ENCODE peak calls at places on chromosome 17, in five cellular contexts. One of them, this sample, is unnamed.

GRCh38 chr17:48121921-48122650 is 14.5 kb downstream of the SNX11 start:
- DNase-seq in endothelial cell of umbilical vein: no peak
- DNase-seq in H9: no peak
- DNase-seq in gastrocnemius medialis: no peak
- DNase-seq in upper lobe of left lung: no peak
- DNase-seq in this sample: no peak

GRCh38 chr17:32485261-32485955 is 1.4 kb upstream of the CDK5R1 start:
- DNase-seq in endothelial cell of umbilical vein: no peak
- DNase-seq in gastrocnemius medialis: no peak
- DNase-seq in H9: no peak
- DNase-seq in upper lobe of left lung: no peak
- DNase-seq in this sample: no peak

GRCh38 chr17:62692721-62693431 is 65.4 kb downstream of the MRC2 start:
- DNase-seq in H9: peak; percentile 86
- DNase-seq in gastrocnemius medialis: no peak
- DNase-seq in upper lobe of left lung: no peak
- DNase-seq in endothelial cell of umbilical vein: no peak
- DNase-seq in this sample: no peak

GRCh38 chr17:7555320-7555948 is 3.1 kb upstream of the TNFSF13 start:
- DNase-seq in gastrocnemius medialis: no peak
- DNase-seq in endothelial cell of umbilical vein: no peak
- DNase-seq in H9: no peak
- DNase-seq in upper lobe of left lung: no peak
- DNase-seq in this sample: no peak

GRCh38 chr17:76614912-76615617 is 28.5 kb downstream of the ST6GALNAC1 start:
- DNase-seq in H9: no peak
- DNase-seq in gastrocnemius medialis: no peak
- DNase-seq in endothelial cell of umbilical vein: no peak
- DNase-seq in upper lobe of left lung: peak; percentile 59
- DNase-seq in this sample: no peak

GRCh38 chr17:59284317-59284716 is 47.1 kb upstream of the YPEL2 start:
- DNase-seq in upper lobe of left lung: no peak
- DNase-seq in gastrocnemius medialis: no peak
- DNase-seq in endothelial cell of umbilical vein: no peak
- DNase-seq in H9: no peak
- DNase-seq in this sample: no peak

GRCh38 chr17:63774141-63774981 is at the start of gene DDX42:
- DNase-seq in H9: peak; percentile 60
- DNase-seq in endothelial cell of umbilical vein: peak; percentile 80
- DNase-seq in upper lobe of left lung: peak; percentile 96
- DNase-seq in gastrocnemius medialis: peak; percentile 4
- DNase-seq in this sample: peak; percentile 17

GRCh38 chr17:50420419-50421112 is 5.5 kb upstream of the ACSF2 start:
- DNase-seq in gastrocnemius medialis: no peak
- DNase-seq in endothelial cell of umbilical vein: no peak
- DNase-seq in upper lobe of left lung: no peak
- DNase-seq in H9: no peak
- DNase-seq in this sample: no peak

GRCh38 chr17:20988001-20988641 is 54.7 kb downstream of the USP22 start:
- DNase-seq in upper lobe of left lung: no peak
- DNase-seq in gastrocnemius medialis: no peak
- DNase-seq in endothelial cell of umbilical vein: no peak
- DNase-seq in H9: peak; percentile 31
- DNase-seq in this sample: peak; percentile 2

GRCh38 chr17:62678214-62678919 is 50.9 kb downstream of the MRC2 start:
- DNase-seq in upper lobe of left lung: no peak
- DNase-seq in gastrocnemius medialis: no peak
- DNase-seq in endothelial cell of umbilical vein: no peak
- DNase-seq in H9: no peak
- DNase-seq in this sample: no peak

GRCh38 chr17:11816409-11816808 is 180.9 kb downstream of the ZNF18 start:
- DNase-seq in endothelial cell of umbilical vein: no peak
- DNase-seq in upper lobe of left lung: no peak
- DNase-seq in gastrocnemius medialis: no peak
- DNase-seq in H9: no peak
- DNase-seq in this sample: no peak

GRCh38 chr17:81280571-81280970 is 14.5 kb downstream of the SLC38A10 start:
- DNase-seq in endothelial cell of umbilical vein: no peak
- DNase-seq in upper lobe of left lung: no peak
- DNase-seq in H9: no peak
- DNase-seq in gastrocnemius medialis: no peak
- DNase-seq in this sample: no peak

GRCh38 chr17:82305727-82306300 is 11.6 kb downstream of the CD7 start:
- DNase-seq in H9: no peak
- DNase-seq in gastrocnemius medialis: no peak
- DNase-seq in upper lobe of left lung: peak; percentile 71
- DNase-seq in endothelial cell of umbilical vein: no peak
- DNase-seq in this sample: no peak

GRCh38 chr17:65529761-65530157 is 31.7 kb downstream of the AXIN2 start:
- DNase-seq in endothelial cell of umbilical vein: no peak
- DNase-seq in gastrocnemius medialis: no peak
- DNase-seq in upper lobe of left lung: no peak
- DNase-seq in H9: no peak
- DNase-seq in this sample: no peak

GRCh38 chr17:20200016-20200788 is 191.0 kb downstream of the SPECC1 start:
- DNase-seq in gastrocnemius medialis: no peak
- DNase-seq in upper lobe of left lung: no peak
- DNase-seq in endothelial cell of umbilical vein: no peak
- DNase-seq in H9: no peak
- DNase-seq in this sample: no peak

GRCh38 chr17:70102531-70102930 is 27.5 kb downstream of the KCNJ16 start:
- DNase-seq in H9: no peak
- DNase-seq in gastrocnemius medialis: no peak
- DNase-seq in endothelial cell of umbilical vein: peak; percentile 38
- DNase-seq in upper lobe of left lung: no peak
- DNase-seq in this sample: no peak

GRCh38 chr17:44223574-44224046 is 4.1 kb upstream of the UBTF start:
- DNase-seq in upper lobe of left lung: no peak
- DNase-seq in H9: no peak
- DNase-seq in endothelial cell of umbilical vein: peak; percentile 97
- DNase-seq in gastrocnemius medialis: no peak
- DNase-seq in this sample: no peak

GRCh38 chr17:54900457-54901229 is at the start of gene TOM1L1:
- DNase-seq in endothelial cell of umbilical vein: no peak
- DNase-seq in upper lobe of left lung: peak; percentile 93
- DNase-seq in H9: peak; percentile 94
- DNase-seq in gastrocnemius medialis: peak; percentile 12
- DNase-seq in this sample: peak; percentile 22

GRCh38 chr17:68248199-68248825 is 469 bp downstream of the AMZ2 start:
- DNase-seq in H9: no peak
- DNase-seq in gastrocnemius medialis: peak; percentile 35
- DNase-seq in upper lobe of left lung: no peak
- DNase-seq in endothelial cell of umbilical vein: no peak
- DNase-seq in this sample: no peak

GRCh38 chr17:40104570-40105471 is 4.4 kb upstream of the NR1D1 start:
- DNase-seq in endothelial cell of umbilical vein: no peak
- DNase-seq in upper lobe of left lung: no peak
- DNase-seq in gastrocnemius medialis: no peak
- DNase-seq in H9: no peak
- DNase-seq in this sample: no peak

GRCh38 chr17:62998665-62999393 is 32.8 kb downstream of the TANC2 start:
- DNase-seq in endothelial cell of umbilical vein: no peak
- DNase-seq in upper lobe of left lung: no peak
- DNase-seq in H9: no peak
- DNase-seq in gastrocnemius medialis: no peak
- DNase-seq in this sample: no peak

GRCh38 chr17:63232565-63233310 is 213.4 kb downstream of the CYB561 start:
- DNase-seq in gastrocnemius medialis: peak; percentile 3
- DNase-seq in H9: peak; percentile 42
- DNase-seq in endothelial cell of umbilical vein: no peak
- DNase-seq in upper lobe of left lung: no peak
- DNase-seq in this sample: no peak

GRCh38 chr17:81212365-81212764 is 10.4 kb downstream of the CEP131 start:
- DNase-seq in endothelial cell of umbilical vein: no peak
- DNase-seq in upper lobe of left lung: peak; percentile 52
- DNase-seq in H9: no peak
- DNase-seq in gastrocnemius medialis: no peak
- DNase-seq in this sample: no peak

GRCh38 chr17:73722163-73722562 is 77.9 kb upstream of the SDK2 start:
- DNase-seq in H9: no peak
- DNase-seq in upper lobe of left lung: no peak
- DNase-seq in endothelial cell of umbilical vein: no peak
- DNase-seq in gastrocnemius medialis: no peak
- DNase-seq in this sample: no peak

GRCh38 chr17:80877095-80877828 is 114.4 kb upstream of the CHMP6 start:
- DNase-seq in endothelial cell of umbilical vein: no peak
- DNase-seq in upper lobe of left lung: no peak
- DNase-seq in H9: no peak
- DNase-seq in gastrocnemius medialis: no peak
- DNase-seq in this sample: no peak

GRCh38 chr17:51189628-51190027 is 23.4 kb downstream of the NME2 start:
- DNase-seq in H9: no peak
- DNase-seq in upper lobe of left lung: no peak
- DNase-seq in endothelial cell of umbilical vein: no peak
- DNase-seq in gastrocnemius medialis: no peak
- DNase-seq in this sample: no peak

GRCh38 chr17:66655861-66656260 is 179.1 kb upstream of the CACNG5 start:
- DNase-seq in endothelial cell of umbilical vein: no peak
- DNase-seq in H9: no peak
- DNase-seq in upper lobe of left lung: no peak
- DNase-seq in gastrocnemius medialis: no peak
- DNase-seq in this sample: no peak

GRCh38 chr17:8140058-8140412 is 12.2 kb downstream of the PER1 start:
- DNase-seq in gastrocnemius medialis: no peak
- DNase-seq in endothelial cell of umbilical vein: no peak
- DNase-seq in upper lobe of left lung: peak; percentile 55
- DNase-seq in H9: peak; percentile 34
- DNase-seq in this sample: peak; percentile 12

DNA sequence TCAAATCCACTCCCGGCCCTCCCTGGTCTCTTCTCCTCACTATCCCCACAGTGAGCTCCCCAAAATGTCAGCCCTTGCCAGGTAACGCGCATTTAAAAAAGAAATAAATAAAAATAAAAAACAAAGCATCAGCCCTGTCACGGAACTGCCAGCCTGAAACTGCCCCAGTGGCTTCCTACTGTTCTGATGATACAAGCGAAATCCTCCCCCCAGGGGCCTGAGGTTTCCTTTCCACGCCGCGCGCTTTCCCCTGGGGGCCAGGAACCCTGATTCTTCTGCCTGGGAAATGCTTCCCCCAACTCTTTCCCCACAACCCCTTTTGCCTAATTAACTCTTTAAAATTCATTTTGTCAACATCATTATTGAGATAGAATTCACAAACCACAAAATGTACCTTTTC is 12.2 kb upstream of the RPH3AL start:
- DNase-seq in endothelial cell of umbilical vein: no peak
- DNase-seq in gastrocnemius medialis: no peak
- DNase-seq in H9: no peak
- DNase-seq in upper lobe of left lung: no peak
- DNase-seq in this sample: no peak
- H3K9me3 ChIP-seq in endothelial cell of umbilical vein: no peaks in the 10 kb centered on the region
- H3K9me3 ChIP-seq in gastrocnemius medialis: no peaks in the 10 kb centered on the region
- H3K9me3 ChIP-seq in H9: no peaks in the 10 kb centered on the region
- H3K9me3 ChIP-seq in upper lobe of left lung: no peaks in the 10 kb centered on the region
- H3K9me3 ChIP-seq in this sample: no peaks in the 10 kb centered on the region

GRCh38 chr17:22303096-22303495 is 610.8 kb downstream of the KCNJ18 start:
- DNase-seq in endothelial cell of umbilical vein: no peak
- DNase-seq in H9: no peak
- DNase-seq in upper lobe of left lung: no peak
- DNase-seq in gastrocnemius medialis: no peak
- DNase-seq in this sample: no peak
- H3K9me3 ChIP-seq in endothelial cell of umbilical vein: peaks cover 7% of the 10 kb centered on the region
- H3K9me3 ChIP-seq in H9: peaks cover 78% of the 10 kb centered on the region
- H3K9me3 ChIP-seq in upper lobe of left lung: peaks cover 8% of the 10 kb centered on the region
- H3K9me3 ChIP-seq in gastrocnemius medialis: no peaks in the 10 kb centered on the region
- H3K9me3 ChIP-seq in this sample: no peaks in the 10 kb centered on the region

DNA sequence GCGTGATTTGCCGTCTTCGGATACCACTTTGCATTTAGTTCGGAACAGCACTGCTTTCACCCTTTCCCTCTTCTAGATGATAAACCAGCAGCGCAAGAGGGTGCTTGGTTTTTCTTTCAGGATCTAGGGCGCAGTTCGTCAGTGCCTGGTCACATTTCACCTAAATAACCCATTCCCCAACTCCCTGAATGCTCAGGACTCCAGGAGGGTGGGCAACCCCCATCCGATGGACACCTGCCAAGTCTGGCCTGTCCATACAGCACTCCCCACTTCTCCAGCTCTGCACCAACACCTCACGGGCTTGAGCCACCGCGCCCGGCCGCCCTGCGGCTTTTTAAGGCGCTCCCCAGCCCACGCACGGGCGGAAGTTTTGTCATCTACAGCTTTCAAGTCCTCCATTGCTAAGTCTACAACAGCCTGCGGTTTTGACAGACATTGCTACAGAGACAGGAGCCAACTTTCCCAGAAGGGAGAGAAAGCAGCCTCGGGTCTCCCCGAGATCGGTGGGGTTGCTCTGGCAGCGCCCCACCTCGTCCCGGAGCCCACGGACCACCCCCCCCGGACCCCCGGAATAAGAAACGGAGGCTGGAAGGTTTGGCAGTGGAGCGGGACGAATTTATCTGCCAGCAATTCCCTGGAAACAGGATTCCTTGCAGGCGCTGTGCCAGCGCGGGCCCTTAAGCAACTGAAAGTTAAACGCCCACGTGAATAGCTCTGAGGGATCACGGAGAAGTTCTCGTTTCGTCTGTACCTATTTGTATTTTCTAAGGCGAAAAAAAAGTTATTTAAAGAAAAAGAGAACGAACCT is 38.6 kb upstream of the SLFN13 start:
- DNase-seq in H9: no peak
- DNase-seq in endothelial cell of umbilical vein: peak; percentile 11
- DNase-seq in upper lobe of left lung: peak; percentile 91
- DNase-seq in gastrocnemius medialis: no peak
- DNase-seq in this sample: peak; percentile 44
- H3K9me3 ChIP-seq in H9: no peaks in the 10 kb centered on the region
- H3K9me3 ChIP-seq in endothelial cell of umbilical vein: no peaks in the 10 kb centered on the region
- H3K9me3 ChIP-seq in upper lobe of left lung: no peaks in the 10 kb centered on the region
- H3K9me3 ChIP-seq in gastrocnemius medialis: no peaks in the 10 kb centered on the region
- H3K9me3 ChIP-seq in this sample: no peaks in the 10 kb centered on the region

GRCh38 chr17:52297230-52298010 is 138.9 kb upstream of the CA10 start:
- DNase-seq in endothelial cell of umbilical vein: no peak
- DNase-seq in H9: no peak
- DNase-seq in upper lobe of left lung: no peak
- DNase-seq in gastrocnemius medialis: no peak
- DNase-seq in this sample: no peak
- H3K9me3 ChIP-seq in endothelial cell of umbilical vein: peaks cover 3% of the 10 kb centered on the region
- H3K9me3 ChIP-seq in H9: no peaks in the 10 kb centered on the region
- H3K9me3 ChIP-seq in upper lobe of left lung: no peaks in the 10 kb centered on the region
- H3K9me3 ChIP-seq in gastrocnemius medialis: no peaks in the 10 kb centered on the region
- H3K9me3 ChIP-seq in this sample: no peaks in the 10 kb centered on the region

DNA sequence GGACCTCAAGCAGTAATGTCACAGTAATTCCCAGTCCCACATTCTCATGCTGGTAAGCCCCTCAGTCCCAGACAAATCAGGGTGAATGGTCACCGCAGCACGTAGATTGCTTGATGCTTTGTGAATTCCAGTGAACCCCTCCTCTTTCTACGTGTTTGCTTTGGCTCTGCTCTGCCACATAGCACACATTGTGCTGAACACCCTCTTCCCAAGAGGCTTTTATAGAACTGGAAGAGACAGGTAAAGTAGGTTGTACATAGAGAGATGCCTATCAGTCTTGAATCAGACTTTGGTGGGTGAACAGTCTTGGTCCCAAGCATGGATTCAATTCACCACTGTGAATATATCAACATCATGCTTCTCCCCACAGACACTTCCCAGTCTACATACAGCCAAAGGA is 579 bp upstream of the KRTAP9-6 start:
- DNase-seq in gastrocnemius medialis: no peak
- DNase-seq in H9: no peak
- DNase-seq in upper lobe of left lung: no peak
- DNase-seq in endothelial cell of umbilical vein: peak; percentile 0
- DNase-seq in this sample: no peak
- H3K9me3 ChIP-seq in gastrocnemius medialis: no peaks in the 10 kb centered on the region
- H3K9me3 ChIP-seq in H9: no peaks in the 10 kb centered on the region
- H3K9me3 ChIP-seq in upper lobe of left lung: no peaks in the 10 kb centered on the region
- H3K9me3 ChIP-seq in endothelial cell of umbilical vein: no peaks in the 10 kb centered on the region
- H3K9me3 ChIP-seq in this sample: no peaks in the 10 kb centered on the region

This sample was measured in T-helper 17 cell.